ENCODE peak calls at places on chromosomes 6 and 20, in eight cellular contexts. One of them, this sample, is unnamed.

GRCh38 chr6:146913842-146914562 is 290.2 kb upstream of the STXBP5 start:
- DNase-seq in H54: peak; percentile 45
- DNase-seq in erythroblast: peak; percentile 89
- DNase-seq in NCI-H1436 treated with DMSO at 0.1 percent for 48 hours: no peak
- DNase-seq in A549: peak; percentile 90
- DNase-seq in PC-3: peak; percentile 93
- DNase-seq in NCI-H1417: peak; percentile 12
- DNase-seq in T-cell: no peak
- DNase-seq in this sample: peak; percentile 97

GRCh38 chr6:20341564-20341963 is 60.1 kb upstream of the E2F3 start:
- DNase-seq in H54: no peak
- DNase-seq in erythroblast: no peak
- DNase-seq in NCI-H1436 treated with DMSO at 0.1 percent for 48 hours: no peak
- DNase-seq in A549: no peak
- DNase-seq in PC-3: no peak
- DNase-seq in NCI-H1417: no peak
- DNase-seq in T-cell: no peak
- DNase-seq in this sample: no peak

GRCh38 chr20:17171750-17172149 is 55.1 kb upstream of the PCSK2 start:
- DNase-seq in H54: no peak
- DNase-seq in erythroblast: no peak
- DNase-seq in NCI-H1436 treated with DMSO at 0.1 percent for 48 hours: no peak
- DNase-seq in A549: no peak
- DNase-seq in PC-3: peak; percentile 69
- DNase-seq in NCI-H1417: no peak
- DNase-seq in T-cell: no peak
- DNase-seq in this sample: no peak

GRCh38 chr20:24651171-24651972 is 181.9 kb downstream of the SYNDIG1 start:
- DNase-seq in H54: peak; percentile 63
- DNase-seq in erythroblast: no peak
- DNase-seq in NCI-H1436 treated with DMSO at 0.1 percent for 48 hours: no peak
- DNase-seq in A549: peak; percentile 81
- DNase-seq in PC-3: peak; percentile 88
- DNase-seq in NCI-H1417: no peak
- DNase-seq in T-cell: no peak
- DNase-seq in this sample: no peak

GRCh38 chr6:4459032-4459431 is 317.2 kb upstream of the CDYL start:
- DNase-seq in H54: peak; percentile 47
- DNase-seq in erythroblast: no peak
- DNase-seq in NCI-H1436 treated with DMSO at 0.1 percent for 48 hours: no peak
- DNase-seq in A549: peak; percentile 37
- DNase-seq in PC-3: peak; percentile 66
- DNase-seq in NCI-H1417: no peak
- DNase-seq in T-cell: no peak
- DNase-seq in this sample: peak; percentile 47

GRCh38 chr6:7691675-7692452 is 34.0 kb upstream of the BMP6 start:
- DNase-seq in H54: peak; percentile 63
- DNase-seq in erythroblast: no peak
- DNase-seq in NCI-H1436 treated with DMSO at 0.1 percent for 48 hours: no peak
- DNase-seq in A549: peak; percentile 92
- DNase-seq in PC-3: peak; percentile 91
- DNase-seq in NCI-H1417: no peak
- DNase-seq in T-cell: no peak
- DNase-seq in this sample: no peak

GRCh38 chr20:64083380-64084208 is 604 bp downstream of the LKAAEAR1 start:
- DNase-seq in H54: no peak
- DNase-seq in erythroblast: peak; percentile 77
- DNase-seq in NCI-H1436 treated with DMSO at 0.1 percent for 48 hours: no peak
- DNase-seq in A549: peak; percentile 87
- DNase-seq in PC-3: peak; percentile 77
- DNase-seq in NCI-H1417: peak; percentile 85
- DNase-seq in T-cell: peak; percentile 38
- DNase-seq in this sample: peak; percentile 76

GRCh38 chr6:36491378-36491965 is 48.7 kb downstream of the KCTD20 start:
- DNase-seq in H54: no peak
- DNase-seq in erythroblast: no peak
- DNase-seq in NCI-H1436 treated with DMSO at 0.1 percent for 48 hours: no peak
- DNase-seq in A549: peak; percentile 19
- DNase-seq in PC-3: no peak
- DNase-seq in NCI-H1417: no peak
- DNase-seq in T-cell: no peak
- DNase-seq in this sample: no peak

GRCh38 chr6:166474721-166475565 is 92.2 kb upstream of the MPC1 start:
- DNase-seq in H54: no peak
- DNase-seq in erythroblast: no peak
- DNase-seq in NCI-H1436 treated with DMSO at 0.1 percent for 48 hours: no peak
- DNase-seq in A549: no peak
- DNase-seq in PC-3: no peak
- DNase-seq in NCI-H1417: no peak
- DNase-seq in T-cell: no peak
- DNase-seq in this sample: no peak

GRCh38 chr20:49045440-49046086 is 549 bp upstream of the CSE1L start:
- DNase-seq in H54: no peak
- DNase-seq in erythroblast: no peak
- DNase-seq in NCI-H1436 treated with DMSO at 0.1 percent for 48 hours: no peak
- DNase-seq in A549: no peak
- DNase-seq in PC-3: no peak
- DNase-seq in NCI-H1417: no peak
- DNase-seq in T-cell: no peak
- DNase-seq in this sample: no peak

GRCh38 chr6:133012774-133013173 is 198.4 kb downstream of the RPS12 start:
- DNase-seq in H54: no peak
- DNase-seq in erythroblast: no peak
- DNase-seq in NCI-H1436 treated with DMSO at 0.1 percent for 48 hours: no peak
- DNase-seq in A549: no peak
- DNase-seq in PC-3: no peak
- DNase-seq in NCI-H1417: no peak
- DNase-seq in T-cell: no peak
- DNase-seq in this sample: no peak

GRCh38 chr6:487956-488355 is 96.4 kb downstream of the IRF4 start:
- DNase-seq in H54: no peak
- DNase-seq in erythroblast: no peak
- DNase-seq in NCI-H1436 treated with DMSO at 0.1 percent for 48 hours: no peak
- DNase-seq in A549: no peak
- DNase-seq in PC-3: no peak
- DNase-seq in NCI-H1417: no peak
- DNase-seq in T-cell: no peak
- DNase-seq in this sample: no peak

GRCh38 chr20:45337367-45338120 is 10.7 kb downstream of the SDC4 start:
- DNase-seq in H54: peak; percentile 83
- DNase-seq in erythroblast: peak; percentile 84
- DNase-seq in NCI-H1436 treated with DMSO at 0.1 percent for 48 hours: no peak
- DNase-seq in A549: peak; percentile 59
- DNase-seq in PC-3: peak; percentile 78
- DNase-seq in NCI-H1417: no peak
- DNase-seq in T-cell: no peak
- DNase-seq in this sample: no peak

GRCh38 chr6:107267634-107268033 is 152.3 kb upstream of the BEND3 start:
- DNase-seq in H54: no peak
- DNase-seq in erythroblast: no peak
- DNase-seq in NCI-H1436 treated with DMSO at 0.1 percent for 48 hours: no peak
- DNase-seq in A549: no peak
- DNase-seq in PC-3: no peak
- DNase-seq in NCI-H1417: no peak
- DNase-seq in T-cell: no peak
- DNase-seq in this sample: no peak

GRCh38 chr6:39225946-39226437 is 3.3 kb downstream of the KCNK5 start:
- DNase-seq in H54: no peak
- DNase-seq in erythroblast: peak; percentile 53
- DNase-seq in NCI-H1436 treated with DMSO at 0.1 percent for 48 hours: no peak
- DNase-seq in A549: no peak
- DNase-seq in PC-3: no peak
- DNase-seq in NCI-H1417: no peak
- DNase-seq in T-cell: no peak
- DNase-seq in this sample: peak; percentile 82

GRCh38 chr6:109793793-109794192 is 102.7 kb downstream of the FIG4 start:
- DNase-seq in H54: peak; percentile 28
- DNase-seq in erythroblast: peak; percentile 69
- DNase-seq in NCI-H1436 treated with DMSO at 0.1 percent for 48 hours: peak; percentile 42
- DNase-seq in A549: peak; percentile 77
- DNase-seq in PC-3: peak; percentile 89
- DNase-seq in NCI-H1417: no peak
- DNase-seq in T-cell: no peak
- DNase-seq in this sample: peak; percentile 66

GRCh38 chr6:30076333-30076732 is 764 bp upstream of the RNF39 start:
- DNase-seq in H54: no peak
- DNase-seq in erythroblast: no peak
- DNase-seq in NCI-H1436 treated with DMSO at 0.1 percent for 48 hours: no peak
- DNase-seq in A549: no peak
- DNase-seq in PC-3: no peak
- DNase-seq in NCI-H1417: no peak
- DNase-seq in T-cell: no peak
- DNase-seq in this sample: no peak

GRCh38 chr6:33609444-33610034 is 11.6 kb upstream of the ITPR3 start:
- DNase-seq in H54: peak; percentile 78
- DNase-seq in erythroblast: no peak
- DNase-seq in NCI-H1436 treated with DMSO at 0.1 percent for 48 hours: no peak
- DNase-seq in A549: no peak
- DNase-seq in PC-3: peak; percentile 70
- DNase-seq in NCI-H1417: no peak
- DNase-seq in T-cell: no peak
- DNase-seq in this sample: no peak

GRCh38 chr20:8932192-8933150 is 136.4 kb upstream of the PLCB4 start:
- DNase-seq in H54: peak; percentile 9
- DNase-seq in erythroblast: no peak
- DNase-seq in NCI-H1436 treated with DMSO at 0.1 percent for 48 hours: no peak
- DNase-seq in A549: peak; percentile 42
- DNase-seq in PC-3: peak; percentile 66
- DNase-seq in NCI-H1417: no peak
- DNase-seq in T-cell: no peak
- DNase-seq in this sample: no peak

GRCh38 chr20:47360207-47360488 is 3.6 kb upstream of the ZMYND8 start:
- DNase-seq in H54: no peak
- DNase-seq in erythroblast: peak; percentile 77
- DNase-seq in NCI-H1436 treated with DMSO at 0.1 percent for 48 hours: no peak
- DNase-seq in A549: peak; percentile 96
- DNase-seq in PC-3: peak; percentile 86
- DNase-seq in NCI-H1417: no peak
- DNase-seq in T-cell: no peak
- DNase-seq in this sample: peak; percentile 86

GRCh38 chr6:74199146-74199680 is 503.2 kb downstream of the CD109 start:
- DNase-seq in H54: no peak
- DNase-seq in erythroblast: no peak
- DNase-seq in NCI-H1436 treated with DMSO at 0.1 percent for 48 hours: no peak
- DNase-seq in A549: no peak
- DNase-seq in PC-3: no peak
- DNase-seq in NCI-H1417: no peak
- DNase-seq in T-cell: no peak
- DNase-seq in this sample: no peak

GRCh38 chr6:154613137-154613676 is 102.7 kb upstream of the CNKSR3 start:
- DNase-seq in H54: peak; percentile 15
- DNase-seq in erythroblast: peak; percentile 38
- DNase-seq in NCI-H1436 treated with DMSO at 0.1 percent for 48 hours: no peak
- DNase-seq in A549: no peak
- DNase-seq in PC-3: peak; percentile 45
- DNase-seq in NCI-H1417: peak; percentile 20
- DNase-seq in T-cell: no peak
- DNase-seq in this sample: peak; percentile 62

GRCh38 chr20:63544958-63545516 is 2.5 kb downstream of the SRMS start:
- DNase-seq in H54: peak; percentile 99
- DNase-seq in erythroblast: no peak
- DNase-seq in NCI-H1436 treated with DMSO at 0.1 percent for 48 hours: no peak
- DNase-seq in A549: peak; percentile 78
- DNase-seq in PC-3: peak; percentile 97
- DNase-seq in NCI-H1417: no peak
- DNase-seq in T-cell: no peak
- DNase-seq in this sample: no peak

GRCh38 chr6:30725713-30726505 is 5.8 kb downstream of the TUBB start:
- DNase-seq in H54: no peak
- DNase-seq in erythroblast: no peak
- DNase-seq in NCI-H1436 treated with DMSO at 0.1 percent for 48 hours: no peak
- DNase-seq in A549: peak; percentile 36
- DNase-seq in PC-3: peak; percentile 61
- DNase-seq in NCI-H1417: peak; percentile 14
- DNase-seq in T-cell: no peak
- DNase-seq in this sample: no peak

GRCh38 chr6:137995371-137995770 is 111.8 kb downstream of the PERP start:
- DNase-seq in H54: no peak
- DNase-seq in erythroblast: no peak
- DNase-seq in NCI-H1436 treated with DMSO at 0.1 percent for 48 hours: no peak
- DNase-seq in A549: no peak
- DNase-seq in PC-3: peak; percentile 38
- DNase-seq in NCI-H1417: no peak
- DNase-seq in T-cell: no peak
- DNase-seq in this sample: no peak

GRCh38 chr6:53924821-53925422 is 130.1 kb downstream of the LRRC1 start:
- DNase-seq in H54: no peak
- DNase-seq in erythroblast: no peak
- DNase-seq in NCI-H1436 treated with DMSO at 0.1 percent for 48 hours: no peak
- DNase-seq in A549: no peak
- DNase-seq in PC-3: no peak
- DNase-seq in NCI-H1417: no peak
- DNase-seq in T-cell: no peak
- DNase-seq in this sample: no peak

GRCh38 chr6:85273870-85274269 is 176.0 kb upstream of the NT5E start:
- DNase-seq in H54: no peak
- DNase-seq in erythroblast: no peak
- DNase-seq in NCI-H1436 treated with DMSO at 0.1 percent for 48 hours: no peak
- DNase-seq in A549: no peak
- DNase-seq in PC-3: peak; percentile 48
- DNase-seq in NCI-H1417: no peak
- DNase-seq in T-cell: no peak
- DNase-seq in this sample: no peak

This sample was measured in OCI-M1.